ENCODE peak calls at places on chromosomes 1 and 21, in nine cellular contexts. V is NCI-H1105, R is adipocyte, O is substantia nigra, G is anterior cingulate cortex, M is amniotic stem cell, P is chondrocyte, C is AG20443, B is NCI-H1694. I is an unnamed sample.

GRCh38 chr1:92623187-92623778 is 136.6 kb upstream of the GFI1 start:
- DNase-seq in V (peak), R (peak), O (no peak), G (no peak), M (no peak), P (no peak), C (peak), B (peak), I (peak)

GRCh38 chr1:2228684-2229031 is 539 bp downstream of the SKI start:
- DNase-seq in V (no peak), R (peak), O (no peak), G (no peak), M (no peak), P (peak), C (no peak), B (no peak), I (no peak)

GRCh38 chr21:31218830-31219608 is 125.0 kb downstream of the TIAM1 start:
- DNase-seq in V (no peak), R (peak), O (no peak), G (no peak), M (no peak), P (no peak), C (peak), B (no peak), I (no peak)

GRCh38 chr1:15322648-15323350 is 75.8 kb downstream of the FHAD1 start:
- DNase-seq in V (no peak), R (no peak), O (no peak), G (no peak), M (no peak), P (no peak), C (no peak), B (no peak), I (peak)

GRCh38 chr1:39919545-39919944 is 17.8 kb upstream of the MYCL start:
- DNase-seq in V (peak), R (peak), O (no peak), G (peak), M (peak), P (peak), C (peak), B (peak), I (peak)

GRCh38 chr1:115306146-115306545 is 31.9 kb downstream of the NGF start:
- DNase-seq in V (peak), R (peak), O (no peak), G (no peak), M (no peak), P (no peak), C (no peak), B (no peak), I (no peak)

GRCh38 chr1:39105061-39105840 is 79.1 kb downstream of the NDUFS5 start:
- DNase-seq in V (peak), R (peak), O (peak), G (peak), M (no peak), P (no peak), C (peak), B (no peak), I (peak)

GRCh38 chr1:187042538-187042937 is 213.8 kb downstream of the PLA2G4A start:
- DNase-seq in V (no peak), R (no peak), O (no peak), G (no peak), M (no peak), P (no peak), C (no peak), B (no peak), I (no peak)

GRCh38 chr1:110050602-110051261 is 16.3 kb downstream of the STRIP1 start:
- DNase-seq in V (no peak), R (peak), O (no peak), G (no peak), M (no peak), P (no peak), C (peak), B (no peak), I (no peak)

GRCh38 chr1:166489670-166490436 is 323.1 kb upstream of the FAM78B start:
- DNase-seq in V (peak), R (no peak), O (no peak), G (no peak), M (no peak), P (no peak), C (peak), B (no peak), I (peak)

GRCh38 chr1:2601721-2602303 is 15.2 kb downstream of the PRXL2B start:
- DNase-seq in V (no peak), R (no peak), O (no peak), G (no peak), M (no peak), P (no peak), C (no peak), B (no peak), I (no peak)

GRCh38 chr1:59543211-59543668 is 246.3 kb downstream of the FGGY start:
- DNase-seq in V (no peak), R (no peak), O (no peak), G (no peak), M (no peak), P (no peak), C (no peak), B (no peak), I (no peak)

GRCh38 chr1:96519851-96520281 is 201.7 kb upstream of the PTBP2 start:
- DNase-seq in V (no peak), R (no peak), O (no peak), G (no peak), M (no peak), P (no peak), C (no peak), B (no peak), I (peak)

I was measured in M059J.